ENCODE peak calls at places on chromosomes 4 and X, in six cellular contexts. K is stimulated activated naive CD8-positive, alpha-beta T cell treated with anti-CD3 and anti-CD28 coated beads, Interleukin-15, Interleukin-2, amounts not matched to agents 100 U/mL and 50 U/mL, for 24 hours; H is COLO829; Q is adipocyte; G is NCI-H345; R is AG09309. X is an unnamed sample.

GRCh38 chr4:40990202-40990898 is 224.0 kb downstream of the APBB2 start:
- DNase-seq in R (peak), K (no peak), H (no peak), Q (peak), G (no peak), X (no peak)

GRCh38 chr4:25107827-25108516 is 52.3 kb downstream of the SEPSECS start:
- DNase-seq in H (no peak), R (no peak), Q (no peak), K (no peak), G (peak), X (no peak)

GRCh38 chr4:123430031-123430430 is 33.4 kb downstream of the SPRY1 start:
- DNase-seq in H (no peak), R (no peak), K (peak), Q (no peak), G (no peak), X (no peak)

GRCh38 chrX:136577562-136577961 is 45.5 kb downstream of the VGLL1 start:
- DNase-seq in H (peak), G (peak), R (no peak), K (peak), Q (peak), X (no peak)

GRCh38 chr4:125520258-125520990 is 205.7 kb downstream of the FAT4 start:
- DNase-seq in K (no peak), R (no peak), G (no peak), Q (no peak), H (peak), X (no peak)

GRCh38 chr4:158624889-158625478 is 46.7 kb downstream of the C4orf46 start:
- DNase-seq in R (peak), K (no peak), G (peak), H (peak), Q (peak), X (no peak)

GRCh38 chr4:164824581-164824980 is 52.4 kb upstream of the APELA start:
- DNase-seq in H (no peak), G (no peak), Q (no peak), K (no peak), R (no peak), X (no peak)

GRCh38 chr4:24855741-24856140 is 57.1 kb downstream of the CCDC149 start:
- DNase-seq in K (no peak), Q (peak), R (no peak), G (no peak), H (no peak), X (no peak)

GRCh38 chr4:42152507-42153504 is at the start of gene BEND4:
- DNase-seq in R (no peak), K (peak), Q (peak), G (no peak), H (no peak), X (no peak)

GRCh38 chrX:120456973-120457372 is 12.1 kb downstream of the LAMP2 start:
- DNase-seq in H (no peak), G (no peak), K (no peak), R (peak), Q (no peak), X (no peak)

GRCh38 chr4:180558427-180558826 is 1684.8 kb upstream of the TENM3 start:
- DNase-seq in H (no peak), K (no peak), R (no peak), G (no peak), Q (no peak), X (no peak)

GRCh38 chr4:66307641-66308438 is 637.6 kb upstream of the EPHA5 start:
- DNase-seq in K (no peak), H (no peak), R (no peak), Q (no peak), G (no peak), X (no peak)

GRCh38 chr4:103204114-103204513 is 6.0 kb upstream of the CENPE start:
- DNase-seq in H (peak), R (no peak), K (no peak), G (peak), Q (peak), X (no peak)

X was measured in cortex of kidney.